ENCODE peak calls at places on chromosomes 16 and 17, in eight cellular contexts. Z is GM13977; V is breast epithelium; T is activated naive CD4-positive, alpha-beta T cell treated with anti-CD3 and anti-CD28 coated beads, Interleukin-2, amount 10 ng/mL, durations not matched to agents 7 days and 5 days; P is OCI-LY7; A is NCI-H1417; S is Panc1; I is activated T-helper 1 cell treated with anti-CD3 and anti-CD28 coated beads, Interleukin-12 subunit alpha, Interleukin-12 subunit beta, Interleukin-2, Interleukin-4 antibody, amounts not matched to agents 30 ng/mL and 10 ng/mL and 1 ng/mL, durations not matched to agents 14 hours and 24 hours and 36 hours. H is an unnamed sample.

GRCh38 chr17:16351831-16352230 is 1.4 kb downstream of the CENPV start:
- DNase-seq in Z (no peak), V (no peak), T (no peak), P (no peak), A (no peak), S (no peak), I (no peak), H (no peak)

GRCh38 chr17:64173646-64174045 is 43.7 kb upstream of the ERN1 start:
- DNase-seq in Z (no peak), V (no peak), T (no peak), P (no peak), A (no peak), S (no peak), I (no peak), H (no peak)

GRCh38 chr16:23650674-23651073 is 9.4 kb downstream of the DCTN5 start:
- DNase-seq in Z (no peak), V (no peak), T (no peak), P (no peak), A (no peak), S (no peak), I (no peak), H (no peak)

GRCh38 chr17:45149669-45150603 is 1.7 kb downstream of the HEXIM1 start:
- DNase-seq in Z (no peak), V (peak; percentile 74), T (peak; percentile 57), P (peak; percentile 43), A (peak; percentile 76), S (no peak), I (peak; percentile 28), H (no peak)

GRCh38 chr16:5196204-5196603 is 98.6 kb upstream of the EEF2KMT start:
- DNase-seq in Z (no peak), V (no peak), T (no peak), P (no peak), A (no peak), S (no peak), I (no peak), H (no peak)

GRCh38 chr17:79226037-79226436 is 151.4 kb downstream of the ENGASE start:
- DNase-seq in Z (no peak), V (no peak), T (no peak), P (no peak), A (no peak), S (no peak), I (no peak), H (no peak)

GRCh38 chr16:6016530-6017184 is 919.1 kb upstream of the EEF2KMT start:
- DNase-seq in Z (no peak), V (no peak), T (no peak), P (peak; percentile 8), A (peak; percentile 2), S (no peak), I (no peak), H (no peak)

GRCh38 chr17:2094891-2095535 is 40.1 kb downstream of the HIC1 start:
- DNase-seq in Z (no peak), V (peak; percentile 83), T (no peak), P (peak; percentile 27), A (no peak), S (no peak), I (no peak), H (no peak)

GRCh38 chr16:4882633-4883285 is 35.5 kb downstream of the UBN1 start:
- DNase-seq in Z (no peak), V (peak; percentile 62), T (no peak), P (no peak), A (peak; percentile 17), S (peak; percentile 38), I (no peak), H (no peak)

GRCh38 chr16:66551788-66552287 is 538 bp upstream of the CKLF start:
- DNase-seq in Z (no peak), V (no peak), T (no peak), P (peak; percentile 26), A (no peak), S (no peak), I (no peak), H (no peak)

GRCh38 chr17:12053552-12053951 is 32.9 kb downstream of the MAP2K4 start:
- DNase-seq in Z (no peak), V (no peak), T (no peak), P (no peak), A (no peak), S (no peak), I (no peak), H (no peak)

GRCh38 chr17:28468781-28469180 is 4.7 kb upstream of the SLC13A2 start:
- DNase-seq in Z (peak; percentile 65), V (no peak), T (no peak), P (no peak), A (no peak), S (no peak), I (no peak), H (no peak)

GRCh38 chr17:59451706-59452105 is 113.7 kb upstream of the DHX40 start:
- DNase-seq in Z (no peak), V (no peak), T (no peak), P (no peak), A (peak; percentile 6), S (peak; percentile 22), I (no peak), H (no peak)